ENCODE peak calls at places on chromosomes 6 and 20, in eight cellular contexts. E is neural crest cell; T is AG10803; I is CD4-positive, alpha-beta T cell; Z is A549; S is IMR-90; G is astrocyte of the spinal cord; X is body of pancreas. N is an unnamed sample.

GRCh38 chr6:15352884-15353283 is 107.0 kb downstream of the JARID2 start:
- DNase-seq in X (no peak), S (peak), I (no peak), T (no peak), Z (no peak), G (no peak), E (no peak), N (no peak)

GRCh38 chr20:64246616-64247311 is 8.8 kb upstream of the PCMTD2 start:
- DNase-seq in T (no peak), I (no peak), S (no peak), E (no peak), Z (no peak), G (no peak), X (no peak), N (no peak)

GRCh38 chr6:25900843-25901242 is 26.8 kb upstream of the SLC17A3 start:
- DNase-seq in I (no peak), T (no peak), Z (no peak), G (no peak), E (no peak), X (no peak), S (no peak), N (no peak)

GRCh38 chr6:6494677-6495076 is 93.8 kb upstream of the LY86 start:
- DNase-seq in T (peak), Z (peak), X (peak), E (peak), S (no peak), G (no peak), I (no peak), N (peak)

GRCh38 chr6:62808575-62809293 is 402.5 kb upstream of the FKBP1C start:
- DNase-seq in S (no peak), T (no peak), I (no peak), X (no peak), G (no peak), E (no peak), Z (no peak), N (no peak)

GRCh38 chr20:10236540-10237533 is 18.2 kb downstream of the SNAP25 start:
- DNase-seq in X (no peak), T (no peak), G (no peak), S (no peak), Z (no peak), I (no peak), E (no peak), N (no peak)

GRCh38 chr6:138404666-138405337 is 779 bp downstream of the HEBP2 start:
- DNase-seq in E (no peak), T (no peak), Z (peak), I (peak), G (peak), X (peak), S (no peak), N (no peak)

GRCh38 chr6:27757307-27757706 is 154.9 kb downstream of the OR2B2 start:
- DNase-seq in Z (no peak), G (no peak), I (peak), X (no peak), T (no peak), E (peak), S (no peak), N (peak)

GRCh38 chr20:20038586-20038985 is 13.7 kb downstream of the CRNKL1 start:
- DNase-seq in T (no peak), E (no peak), X (no peak), S (no peak), G (no peak), Z (no peak), I (no peak), N (no peak)

GRCh38 chr6:166707045-166707444 is 80.0 kb upstream of the RPS6KA2 start:
- DNase-seq in I (no peak), G (peak), Z (peak), S (peak), E (peak), X (peak), T (peak), N (peak)

GRCh38 chr6:44921787-44922186 is 406.3 kb upstream of the RUNX2 start:
- DNase-seq in G (no peak), Z (no peak), T (no peak), E (no peak), X (peak), I (no peak), S (no peak), N (no peak)

GRCh38 chr20:35093245-35093884 is 758 bp upstream of the TRPC4AP start:
- DNase-seq in Z (peak), X (no peak), S (peak), G (peak), I (no peak), E (no peak), T (peak), N (no peak)

GRCh38 chr20:62860391-62860923 is 1.2 kb downstream of the TCFL5 start:
- DNase-seq in S (peak), I (no peak), G (no peak), E (no peak), T (peak), X (no peak), Z (no peak), N (no peak)

GRCh38 chr6:35089935-35090505 is 51.1 kb downstream of the TCP11 start:
- DNase-seq in I (no peak), G (peak), T (peak), S (peak), Z (no peak), X (no peak), E (no peak), N (peak)

GRCh38 chr6:33613146-33613793 is 7.9 kb upstream of the ITPR3 start:
- DNase-seq in T (peak), G (peak), I (no peak), S (peak), E (no peak), Z (no peak), X (no peak), N (no peak)

GRCh38 chr6:154352898-154353585 is 3.6 kb downstream of the IPCEF1 start:
- DNase-seq in S (no peak), T (no peak), Z (no peak), X (no peak), G (no peak), I (no peak), E (no peak), N (peak)

GRCh38 chr6:74289881-74290280 is 593.9 kb downstream of the CD109 start:
- DNase-seq in Z (no peak), X (no peak), T (peak), I (no peak), E (no peak), S (peak), G (peak), N (no peak)

GRCh38 chr6:118594877-118595276 is 46.8 kb downstream of the PLN start:
- DNase-seq in I (no peak), G (no peak), X (no peak), Z (no peak), S (no peak), E (no peak), T (no peak), N (no peak)

GRCh38 chr6:4973972-4974885 is 29.6 kb downstream of the RPP40 start:
- DNase-seq in G (peak), X (no peak), I (no peak), Z (no peak), T (peak), S (peak), E (no peak), N (no peak)

GRCh38 chr6:25237579-25237978 is 41.6 kb upstream of the CARMIL1 start:
- DNase-seq in G (no peak), E (no peak), Z (no peak), X (no peak), S (peak), T (peak), I (no peak), N (no peak)

GRCh38 chr6:69832558-69832957 is 33.8 kb upstream of the COL19A1 start:
- DNase-seq in X (no peak), S (no peak), G (no peak), T (no peak), Z (no peak), E (no peak), I (no peak), N (no peak)

DNA sequence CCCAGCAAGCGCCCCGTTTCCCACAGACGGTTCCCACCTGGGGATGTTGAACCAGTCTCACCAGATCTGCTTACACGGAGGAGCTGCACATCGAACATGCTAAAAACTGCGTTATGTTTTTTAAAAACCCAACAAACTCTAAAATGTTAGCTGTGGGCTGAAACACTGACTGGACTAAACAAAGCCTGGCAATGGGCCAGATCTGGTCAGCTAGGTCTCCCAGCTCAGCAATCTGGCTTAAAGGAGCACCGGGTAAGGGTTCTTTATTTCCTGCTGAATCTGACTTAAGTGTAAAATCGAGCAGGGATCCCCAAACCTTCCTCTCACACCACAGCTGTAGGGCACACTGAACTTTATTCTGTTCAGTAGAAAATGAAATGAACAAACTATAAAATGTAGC is 156.9 kb downstream of the FOXC1 start:
- DNase-seq in T (no peak), E (no peak), X (peak), G (no peak), Z (no peak), S (peak), I (no peak), N (no peak)
- TF ChIP-seq CTCF in T (no peak), E (no peak), X (no peak), G (no peak), Z (no peak), S (no peak), I (no peak), N (no peak)

GRCh38 chr20:13898012-13898612 is 92.3 kb downstream of the SEL1L2 start:
- DNase-seq in X (no peak), G (no peak), T (no peak), Z (no peak), S (no peak), E (no peak), I (no peak), N (no peak)
- TF ChIP-seq CTCF in X (peak), G (no peak), T (peak), Z (no peak), S (no peak), E (peak), I (no peak), N (no peak)

DNA sequence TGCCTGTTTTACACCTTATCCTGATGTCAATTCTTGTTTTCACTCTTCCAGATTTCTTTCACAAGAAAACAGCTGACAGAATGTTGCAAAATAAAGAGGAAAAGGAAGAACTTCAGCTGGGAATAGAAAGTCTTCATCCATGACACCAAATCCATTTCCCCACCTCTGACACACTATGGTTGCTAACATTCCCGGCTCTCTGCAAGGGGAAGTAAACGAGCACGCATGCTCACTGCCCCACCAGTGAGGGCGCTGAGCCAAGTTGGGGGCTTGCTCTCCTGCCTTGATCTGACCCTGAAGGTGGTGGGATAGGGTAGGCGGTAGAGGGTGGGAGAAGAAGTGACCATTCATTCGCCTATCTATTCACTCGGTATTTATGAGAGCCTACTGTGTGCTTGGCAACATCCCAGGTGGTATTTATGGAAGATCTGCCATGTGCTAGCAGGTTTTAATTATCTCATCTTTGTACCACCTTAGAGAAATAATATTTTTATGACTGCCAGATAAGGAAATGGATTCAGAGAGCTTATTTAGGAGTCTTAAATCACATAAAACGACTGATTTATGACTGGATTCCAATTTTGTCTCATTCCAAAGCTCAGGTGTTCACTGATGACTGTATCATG is 206.2 kb downstream of the FOXC1 start:
- DNase-seq in T (no peak), I (no peak), X (no peak), E (no peak), S (no peak), Z (no peak), G (no peak), N (no peak)
- TF ChIP-seq CTCF in T (no peak), I (no peak), X (no peak), E (no peak), S (no peak), Z (no peak), G (no peak), N (no peak)

GRCh38 chr20:3275966-3276365 is 37.0 kb upstream of the SLC4A11 start:
- DNase-seq in Z (no peak), E (no peak), I (no peak), X (no peak), S (no peak), T (peak), G (no peak), N (no peak)

GRCh38 chr20:3273371-3273770 is 34.4 kb upstream of the SLC4A11 start:
- DNase-seq in I (no peak), S (no peak), T (no peak), Z (no peak), X (no peak), G (no peak), E (no peak), N (no peak)

GRCh38 chr20:3277686-3278465 is 38.9 kb upstream of the SLC4A11 start:
- DNase-seq in X (no peak), S (no peak), T (no peak), Z (no peak), I (no peak), E (no peak), G (no peak), N (no peak)

GRCh38 chr20:3275064-3275935 is 36.3 kb upstream of the SLC4A11 start:
- DNase-seq in G (no peak), S (no peak), I (no peak), E (no peak), X (no peak), Z (no peak), T (no peak), N (no peak)

DNA sequence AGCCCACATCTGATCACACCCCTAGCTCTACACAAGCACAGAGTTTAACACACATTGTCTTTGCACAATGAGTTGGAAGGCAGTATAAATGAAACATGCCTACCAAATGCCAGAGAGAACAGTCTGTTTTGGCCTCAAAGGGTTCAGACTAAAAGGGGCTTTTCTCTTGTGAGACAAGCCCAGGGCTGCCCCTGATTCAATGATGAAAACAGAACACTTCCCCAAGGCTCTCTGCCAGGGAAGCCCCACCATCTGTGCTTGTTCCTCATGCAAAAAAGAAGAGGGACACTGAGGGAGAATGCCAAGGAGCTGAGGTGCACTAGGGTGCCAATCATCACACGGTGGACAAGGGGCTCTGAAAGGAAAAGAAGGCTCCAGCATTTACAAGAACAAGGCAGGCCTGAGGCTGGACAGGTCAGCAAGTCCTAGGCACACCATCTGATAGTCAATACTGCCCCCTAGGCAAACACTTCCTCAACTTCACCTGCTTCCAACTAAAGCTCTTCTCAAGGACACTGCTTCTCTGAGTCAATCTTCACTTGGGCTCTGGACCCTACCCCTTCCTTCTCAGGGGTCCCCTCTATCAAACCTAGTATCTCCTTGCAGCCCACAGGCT is 37.5 kb upstream of the SLC4A11 start:
- DNase-seq in S (peak), E (no peak), I (no peak), X (no peak), G (no peak), T (peak), Z (peak), N (peak)
- TF ChIP-seq CTCF in S (peak), E (peak), I (no peak), X (no peak), G (peak), T (peak), Z (peak), N (peak)

GRCh38 chr20:21464916-21465315 is 48.9 kb downstream of the NKX2-2 start:
- DNase-seq in T (no peak), I (no peak), X (no peak), Z (no peak), S (no peak), E (no peak), G (no peak), N (no peak)

GRCh38 chr20:21465799-21466198 is 48.1 kb downstream of the NKX2-2 start:
- DNase-seq in I (no peak), Z (no peak), T (no peak), G (no peak), E (no peak), S (no peak), X (no peak), N (no peak)
- TF ChIP-seq CTCF in I (no peak), Z (no peak), T (no peak), G (no peak), E (no peak), S (no peak), X (no peak), N (no peak)

DNA sequence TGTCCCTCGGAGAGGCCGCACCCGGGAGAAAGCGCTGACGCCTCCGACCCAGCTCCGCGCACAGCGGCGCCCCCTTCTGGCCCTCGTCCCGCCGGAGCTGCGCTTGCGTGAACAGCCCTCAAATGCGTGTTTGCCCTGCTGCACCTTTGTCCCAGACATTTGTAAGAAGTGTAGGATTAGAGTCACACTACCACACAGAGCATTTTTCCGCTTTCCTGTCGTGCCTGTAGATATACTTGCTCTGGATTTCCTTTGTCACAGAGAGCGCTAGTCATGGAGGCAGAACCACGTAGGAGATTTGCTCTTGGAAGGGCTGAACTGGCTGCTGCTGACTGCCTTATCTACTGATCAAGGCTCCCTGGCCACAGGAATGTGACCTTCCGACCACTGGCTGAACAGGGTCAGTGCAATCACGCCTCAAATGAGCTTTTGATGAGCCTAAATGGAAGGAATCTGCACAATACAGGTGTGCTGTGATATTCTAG is 62.3 kb downstream of the PAX1 start:
- DNase-seq in G (no peak), E (peak), Z (peak), T (no peak), I (no peak), X (peak), S (no peak), N (no peak)
- TF ChIP-seq CTCF in G (no peak), E (peak), Z (peak), T (no peak), I (no peak), X (no peak), S (no peak), N (no peak)

GRCh38 chr6:40990301-40990700 is 48.7 kb downstream of the UNC5CL start:
- DNase-seq in G (no peak), E (no peak), X (no peak), S (no peak), Z (no peak), I (no peak), T (no peak), N (no peak)
- TF ChIP-seq CTCF in G (peak), E (no peak), X (no peak), S (peak), Z (no peak), I (no peak), T (no peak), N (no peak)

GRCh38 chr20:24060851-24061590 is 72.4 kb upstream of the GGTLC1 start:
- DNase-seq in S (no peak), G (no peak), X (no peak), I (no peak), Z (no peak), E (no peak), T (no peak), N (no peak)
- TF ChIP-seq CTCF in S (no peak), G (no peak), X (no peak), I (no peak), Z (no peak), E (no peak), T (no peak), N (no peak)

GRCh38 chr20:61744691-61745396 is 320.8 kb downstream of the TAF4 start:
- DNase-seq in I (no peak), X (no peak), T (peak), S (peak), G (peak), E (no peak), Z (no peak), N (no peak)

GRCh38 chr20:61743606-61744005 is 322.1 kb downstream of the TAF4 start:
- DNase-seq in T (no peak), I (no peak), E (no peak), X (no peak), Z (no peak), G (no peak), S (no peak), N (no peak)

GRCh38 chr20:61739832-61740118 is 325.9 kb downstream of the TAF4 start:
- DNase-seq in T (no peak), X (no peak), S (no peak), Z (no peak), I (no peak), E (no peak), G (no peak), N (no peak)

GRCh38 chr20:61739086-61739831 is 326.4 kb downstream of the TAF4 start:
- DNase-seq in T (no peak), E (no peak), S (no peak), I (no peak), G (no peak), X (no peak), Z (no peak), N (no peak)

GRCh38 chr20:61742097-61742805 is 323.4 kb downstream of the TAF4 start:
- DNase-seq in E (no peak), X (no peak), Z (no peak), I (no peak), S (no peak), T (no peak), G (peak), N (no peak)
- TF ChIP-seq CTCF in E (peak), X (no peak), Z (no peak), I (no peak), S (no peak), T (no peak), G (no peak), N (no peak)